ENCODE peak calls at places on chromosomes 5 and 9, in four cellular contexts. E is CD8-positive, alpha-beta memory T cell; O is WERI-Rb-1; T is naive thymus-derived CD4-positive, alpha-beta T cell. S is an unnamed sample. For H3K36me3, the result is how much of the 10 kb centered on the place peaks cover.

GRCh38 chr5:93039888-93040287 is 541.1 kb downstream of the NR2F1-AS1 start:
- DNase-seq in O (no peak), T (no peak), E (no peak), S (no peak)

GRCh38 chr9:1044643-1045042 is 5.5 kb upstream of the DMRT2 start:
- DNase-seq in E (no peak), O (no peak), T (no peak), S (no peak)

GRCh38 chr9:127868278-127868903 is 9.1 kb downstream of the AK1 start:
- DNase-seq in T (no peak), O (no peak), E (no peak), S (no peak)

GRCh38 chr5:137217599-137218200 is 281.4 kb downstream of the SPOCK1 start:
- DNase-seq in O (no peak), E (no peak), T (no peak), S (no peak)

GRCh38 chr9:21523021-21524014 is 41.2 kb upstream of the IFNE start:
- DNase-seq in T (no peak), O (no peak), E (no peak), S (no peak)

GRCh38 chr9:129400971-129401622 is 219.8 kb downstream of the C9orf50 start:
- DNase-seq in E (no peak), T (no peak), O (no peak), S (peak)

GRCh38 chr5:136038635-136039034 is 9.8 kb downstream of the TGFBI start:
- DNase-seq in T (no peak), E (no peak), O (no peak), S (no peak)

GRCh38 chr9:113633782-113634596 is 170.5 kb downstream of the RGS3 start:
- DNase-seq in T (no peak), E (no peak), O (peak), S (no peak)

GRCh38 chr9:131478421-131478868 is 24.3 kb upstream of the POMT1 start:
- DNase-seq in O (peak), E (peak), T (peak), S (peak)

GRCh38 chr5:72516916-72517315 is 9.7 kb upstream of the ZNF366 start:
- DNase-seq in E (no peak), T (no peak), O (no peak), S (no peak)

GRCh38 chr5:51476456-51476855 is 93.2 kb downstream of the ISL1 start:
- DNase-seq in E (no peak), T (no peak), O (no peak), S (no peak)

GRCh38 chr5:42360061-42360460 is 63.2 kb upstream of the GHR start:
- DNase-seq in O (no peak), E (no peak), T (no peak), S (no peak)

GRCh38 chr9:108880917-108881316 is 18.9 kb downstream of the ACTL7A start:
- DNase-seq in T (no peak), O (no peak), E (no peak), S (no peak)

GRCh38 chr9:108883085-108883484 is 21.0 kb downstream of the ACTL7A start:
- DNase-seq in E (no peak), T (no peak), O (no peak), S (no peak)

GRCh38 chr9:108885643-108886348 is 23.7 kb downstream of the ACTL7A start:
- DNase-seq in T (peak), O (no peak), E (no peak), S (no peak)

GRCh38 chr9:108884701-108885100 is 22.6 kb downstream of the ACTL7A start:
- DNase-seq in T (no peak), E (no peak), O (no peak), S (no peak)

GRCh38 chr9:108882052-108882888 is 20.2 kb downstream of the ACTL7A start:
- DNase-seq in O (no peak), T (no peak), E (no peak), S (no peak)
- H3K36me3 ChIP-seq in O (half or more), T (under half), E (under half), S (half or more)

GRCh38 chr9:136659861-136660784 is 2.6 kb upstream of the EGFL7 start:
- DNase-seq in O (no peak), T (no peak), E (no peak), S (no peak)
- H3K27ac ChIP-seq in O (no peak), T (no peak), E (no peak), S (peak)

GRCh38 chr9:2833096-2833495 is 10.8 kb downstream of the PUM3 start:
- DNase-seq in T (no peak), O (no peak), E (no peak), S (no peak)
- H3K36me3 ChIP-seq in T (under half), O (half or more), E (under half), S (half or more)

GRCh38 chr9:79616971-79617370 is 45.2 kb downstream of the TLE4 start:
- DNase-seq in E (no peak), O (no peak), T (no peak), S (no peak)

GRCh38 chr9:79623799-79624721 is 52.3 kb downstream of the TLE4 start:
- DNase-seq in T (peak), O (no peak), E (peak), S (peak)

GRCh38 chr9:79619930-79620329 is 48.2 kb downstream of the TLE4 start:
- DNase-seq in O (no peak), T (no peak), E (no peak), S (no peak)

GRCh38 chr9:79617395-79617794 is 45.6 kb downstream of the TLE4 start:
- DNase-seq in E (no peak), T (no peak), O (no peak), S (no peak)

GRCh38 chr9:79621916-79622575 is 50.3 kb downstream of the TLE4 start:
- DNase-seq in T (no peak), O (no peak), E (no peak), S (no peak)
- H3K27ac ChIP-seq in T (no peak), O (no peak), E (no peak), S (no peak)

S was measured in lower lobe of right lung.